ENCODE peak calls at places on chromosomes 4 and X, in four cellular contexts. Y is heart left ventricle, N is neural progenitor cell, T is lower lobe of right lung. C is an unnamed sample. For H3K9me3 and H3K4me1, the result is how much of the 10 kb centered on the place peaks cover.

GRCh38 chrX:79413009-79413408 is 45.9 kb upstream of the ITM2A start:
- DNase-seq in Y (no peak), N (peak), T (no peak), C (no peak)

GRCh38 chrX:39650883-39651282 is 446.9 kb downstream of the BCOR start:
- DNase-seq in Y (no peak), N (no peak), T (no peak), C (no peak)

GRCh38 chr4:7642764-7643495 is 208.2 kb upstream of the PSAPL1 start:
- DNase-seq in Y (no peak), N (no peak), T (no peak), C (no peak)

GRCh38 chrX:36436286-36436860 is 516.8 kb downstream of the CFAP47 start:
- DNase-seq in Y (no peak), N (no peak), T (no peak), C (no peak)

GRCh38 chr4:173119818-173120217 is 48.8 kb upstream of the GALNT7 start:
- DNase-seq in Y (no peak), N (no peak), T (no peak), C (no peak)

GRCh38 chrX:8639949-8640348 is 92.0 kb downstream of the ANOS1 start:
- DNase-seq in Y (no peak), N (peak), T (no peak), C (no peak)

GRCh38 chr4:157810137-157810774 is 362.6 kb downstream of the GASK1B start:
- DNase-seq in Y (no peak), N (no peak), T (no peak), C (no peak)

GRCh38 chr4:121822796-121823504 is 733 bp downstream of the CCNA2 start:
- DNase-seq in Y (no peak), N (peak), T (peak), C (peak)

DNA sequence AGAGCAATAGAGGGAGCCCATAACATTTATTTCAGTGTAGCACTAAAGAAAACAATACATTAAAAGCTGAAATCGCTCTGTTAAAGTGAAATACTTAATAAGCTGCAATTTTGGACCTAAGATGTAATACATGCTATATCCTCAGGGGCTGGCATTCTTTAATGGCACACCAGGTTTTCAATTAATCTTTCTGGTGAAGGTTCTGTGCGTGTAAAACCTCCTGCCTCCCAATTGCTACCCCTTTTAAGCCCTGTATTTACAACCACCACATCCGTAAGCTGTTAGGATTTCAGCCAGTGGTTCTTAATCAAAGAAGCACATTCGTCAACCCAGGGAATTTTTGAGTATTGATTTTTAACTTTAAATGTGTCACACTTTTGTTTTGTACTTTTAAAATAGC is 7.6 kb upstream of the COMMD8 start:
- DNase-seq in Y (no peak), N (no peak), T (no peak), C (no peak)
- TF ChIP-seq CTCF in Y (no peak), N (no peak), T (no peak), C (no peak)

GRCh38 chrX:149473966-149474365 is 31.1 kb downstream of the IDS start:
- DNase-seq in Y (no peak), N (no peak), T (no peak), C (no peak)
- H3K9me3 ChIP-seq in Y (under half), N (under half), T (under half), C (under half)

DNA sequence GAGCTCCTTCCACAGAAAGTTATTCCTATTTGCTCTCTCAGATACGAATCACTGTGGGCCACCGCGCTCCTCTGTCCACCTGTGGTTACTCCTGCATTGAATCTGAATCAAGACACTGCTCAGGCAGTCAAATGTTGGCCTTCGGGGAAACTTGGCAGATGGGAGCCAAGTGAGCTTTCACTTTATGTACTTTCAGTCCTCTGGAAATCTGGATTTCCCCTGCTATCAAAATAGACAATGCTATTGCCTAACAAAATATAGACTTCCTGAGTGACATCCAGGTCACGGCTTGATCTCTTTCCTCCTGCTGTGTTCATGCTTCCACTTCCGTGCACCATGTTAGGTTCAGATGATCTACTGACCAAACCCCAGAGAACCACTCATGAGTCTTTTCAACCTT is 43.8 kb downstream of the FHL1 start:
- DNase-seq in Y (no peak), N (no peak), T (no peak), C (no peak)
- H3K4me1 ChIP-seq in Y (half or more), N (under half), T (under half), C (under half)

DNA sequence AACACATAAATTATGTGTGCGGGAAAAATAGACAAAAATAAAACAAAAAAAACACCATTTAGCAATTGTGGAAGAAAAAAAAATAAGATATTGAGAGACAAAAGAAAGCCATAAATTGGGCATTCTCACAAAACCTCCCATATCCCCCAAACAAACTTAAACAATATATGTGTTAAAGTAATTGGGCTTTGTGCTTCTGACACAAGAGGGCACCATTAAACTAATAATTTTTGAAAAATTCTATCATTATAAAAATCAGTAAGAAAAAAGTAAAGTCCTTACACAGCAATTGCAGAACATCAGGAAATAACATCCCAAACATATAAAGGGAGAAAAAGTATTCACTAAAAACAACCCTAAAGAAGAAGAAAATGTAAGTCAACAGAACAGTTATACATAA is 880.7 kb downstream of the TECRL start:
- DNase-seq in Y (no peak), N (no peak), T (no peak), C (no peak)
- TF ChIP-seq CTCF in Y (peak), N (peak), T (no peak), C (no peak)

GRCh38 chrX:104411800-104412199 is 154.2 kb upstream of the IL1RAPL2 start:
- DNase-seq in Y (no peak), N (no peak), T (peak), C (no peak)
- H3K9me3 ChIP-seq in Y (under half), N (under half), T (under half), C (under half)

GRCh38 chr4:113689394-113689793 is 72.1 kb downstream of the CAMK2D start:
- DNase-seq in Y (no peak), N (no peak), T (no peak), C (no peak)
- H3K4me1 ChIP-seq in Y (half or more), N (under half), T (under half), C (under half)

DNA sequence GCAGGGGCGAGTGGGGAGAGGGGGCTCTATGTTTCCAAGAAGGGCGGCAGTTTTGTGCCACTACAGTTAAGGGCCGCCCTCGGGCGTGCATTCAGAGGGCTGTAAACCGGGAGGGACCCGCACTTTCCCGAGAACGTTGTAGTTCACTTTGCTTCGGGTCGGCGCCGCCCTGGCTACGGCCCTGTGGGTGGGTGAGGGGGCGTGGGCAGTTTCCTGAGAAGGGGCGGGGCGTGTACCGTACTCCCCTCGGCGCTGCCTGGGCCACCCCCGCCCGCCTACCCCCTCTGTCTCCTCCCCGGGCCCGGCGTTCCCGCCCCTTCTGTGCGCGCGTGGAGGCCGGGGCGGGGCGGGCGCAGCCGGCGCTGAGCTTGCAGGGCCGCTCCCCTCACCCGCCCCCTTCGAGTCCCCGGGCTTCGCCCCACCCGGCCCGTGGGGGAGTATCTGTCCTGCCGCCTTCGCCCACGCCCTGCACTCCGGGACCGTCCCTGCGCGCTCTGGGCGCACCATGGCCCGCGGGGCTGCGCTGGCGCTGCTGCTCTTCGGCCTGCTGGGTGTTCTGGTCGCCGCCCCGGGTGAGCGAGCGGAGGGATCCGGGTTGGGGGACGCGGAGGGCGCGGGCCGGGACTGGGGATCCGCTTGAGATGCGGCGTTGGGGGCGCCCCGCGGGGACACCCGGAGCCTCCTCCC is at the start of gene CD99:
- DNase-seq in Y (peak), N (peak), T (peak), C (peak)
- TF ChIP-seq CTCF in Y (no peak), N (no peak), T (no peak), C (no peak)

C was measured in tibial artery.